ENCODE peak calls at places on chromosomes 3 and 15, in eight cellular contexts. M, Q, H, N, K, S, D and G are unnamed samples.

GRCh38 chr3:71468311-71469130 is 115.0 kb downstream of the FOXP1 start:
- DNase-seq in M (no peak), Q (no peak), H (no peak), N (no peak), K (no peak), S (no peak), D (no peak), G (no peak)

GRCh38 chr15:74867562-74868458 is 5.4 kb downstream of the SCAMP2 start:
- DNase-seq in M (no peak), Q (no peak), H (no peak), N (no peak), K (no peak), S (no peak), D (no peak), G (no peak)

GRCh38 chr3:107870096-107870495 is 220.7 kb downstream of the CD47 start:
- DNase-seq in M (no peak), Q (no peak), H (no peak), N (no peak), K (no peak), S (no peak), D (no peak), G (no peak)

GRCh38 chr3:45939341-45939771 is 3.9 kb upstream of the CXCR6 start:
- DNase-seq in M (no peak), Q (no peak), H (no peak), N (no peak), K (no peak), S (peak; percentile 3), D (peak; percentile 79), G (no peak)

GRCh38 chr3:69200384-69201068 is 78.1 kb upstream of the LMOD3 start:
- DNase-seq in M (peak; percentile 21), Q (peak; percentile 78), H (peak; percentile 86), N (no peak), K (peak; percentile 58), S (peak; percentile 59), D (no peak), G (no peak)

GRCh38 chr3:14317057-14317553 is 85.3 kb upstream of the SLC6A6 start:
- DNase-seq in M (no peak), Q (no peak), H (no peak), N (no peak), K (no peak), S (peak; percentile 11), D (no peak), G (no peak)

GRCh38 chr3:49674491-49674983 is 386 bp downstream of the APEH start:
- DNase-seq in M (no peak), Q (no peak), H (peak; percentile 64), N (peak; percentile 23), K (no peak), S (no peak), D (peak; percentile 35), G (no peak)

GRCh38 chr3:10901293-10902010 is 85.4 kb downstream of the SLC6A11 start:
- DNase-seq in M (no peak), Q (no peak), H (no peak), N (no peak), K (no peak), S (no peak), D (no peak), G (no peak)

GRCh38 chr3:129449279-129450115 is 9.5 kb downstream of the IFT122 start:
- DNase-seq in M (no peak), Q (no peak), H (no peak), N (no peak), K (no peak), S (peak; percentile 30), D (no peak), G (no peak)

GRCh38 chr15:98583758-98584157 is 64.6 kb upstream of the IGF1R start:
- DNase-seq in M (no peak), Q (no peak), H (no peak), N (no peak), K (no peak), S (no peak), D (no peak), G (no peak)

GRCh38 chr15:99016680-99017321 is 9.2 kb upstream of the PGPEP1L start:
- DNase-seq in M (no peak), Q (peak; percentile 81), H (no peak), N (no peak), K (no peak), S (peak; percentile 63), D (no peak), G (no peak)

GRCh38 chr15:64864080-64864479 is 22.4 kb downstream of the PLEKHO2 start:
- DNase-seq in M (no peak), Q (no peak), H (no peak), N (no peak), K (no peak), S (no peak), D (no peak), G (no peak)

GRCh38 chr15:57931570-57931969 is 133.9 kb downstream of the ALDH1A2 start:
- DNase-seq in M (no peak), Q (no peak), H (no peak), N (no peak), K (no peak), S (no peak), D (no peak), G (no peak)
- TF ChIP-seq CTCF in M (no peak), Q (no peak), H (no peak), N (no peak), K (no peak), S (no peak), D (no peak), G (no peak)

GRCh38 chr15:36877796-36878744 is 222.3 kb downstream of the MEIS2 start:
- DNase-seq in M (no peak), Q (no peak), H (no peak), N (no peak), K (no peak), S (no peak), D (no peak), G (no peak)
- H3K4me3 ChIP-seq in M (no peak overlapping the region), Q (no peak overlapping the region), H (no peak overlapping the region), N (no peak overlapping the region), K (peak overlapping the region; percentile 31), S (no peak overlapping the region), D (no peak overlapping the region), G (no peak overlapping the region)

DNA sequence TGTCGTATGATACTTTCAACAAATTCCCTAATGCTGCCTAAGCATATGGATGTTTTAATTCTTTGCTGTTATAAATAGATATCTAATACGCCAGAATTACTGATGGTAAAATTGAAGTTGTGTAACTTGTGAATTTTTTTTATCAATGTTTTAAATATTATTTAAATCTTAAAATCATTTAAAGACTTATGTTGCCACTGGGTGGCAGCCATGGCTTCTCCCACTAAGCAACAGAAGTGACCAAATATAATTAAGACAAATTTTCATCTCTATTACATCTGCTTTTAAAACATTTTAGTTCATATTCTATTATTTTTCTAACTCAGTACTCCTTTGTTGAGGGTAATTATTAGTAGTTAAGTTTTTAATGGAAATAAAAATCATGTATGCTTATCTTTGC is 8.1 kb upstream of the IL20RB start:
- DNase-seq in M (no peak), Q (peak; percentile 36), H (no peak), N (no peak), K (no peak), S (no peak), D (no peak), G (no peak)
- TF ChIP-seq CTCF in M (no peak), Q (peak; percentile 31), H (no peak), N (no peak), K (peak; percentile 43), S (no peak), D (no peak), G (peak; percentile 43)

GRCh38 chr3:179943097-179943880 is 93.4 kb downstream of the PEX5L start:
- DNase-seq in M (no peak), Q (no peak), H (no peak), N (no peak), K (no peak), S (no peak), D (peak; percentile 19), G (no peak)

GRCh38 chr3:179945569-179945968 is 91.2 kb downstream of the PEX5L start:
- DNase-seq in M (no peak), Q (no peak), H (no peak), N (no peak), K (no peak), S (no peak), D (no peak), G (no peak)

GRCh38 chr3:179942560-179943075 is 94.1 kb downstream of the PEX5L start:
- DNase-seq in M (no peak), Q (no peak), H (no peak), N (no peak), K (no peak), S (no peak), D (no peak), G (no peak)
- H3K4me3 ChIP-seq in M (no peak overlapping the region), Q (peak overlapping the region; percentile 32), H (no peak overlapping the region), N (no peak overlapping the region), K (peak overlapping the region; percentile 49), S (peak overlapping the region; percentile 51), D (no peak overlapping the region), G (peak overlapping the region; percentile 50)

DNA sequence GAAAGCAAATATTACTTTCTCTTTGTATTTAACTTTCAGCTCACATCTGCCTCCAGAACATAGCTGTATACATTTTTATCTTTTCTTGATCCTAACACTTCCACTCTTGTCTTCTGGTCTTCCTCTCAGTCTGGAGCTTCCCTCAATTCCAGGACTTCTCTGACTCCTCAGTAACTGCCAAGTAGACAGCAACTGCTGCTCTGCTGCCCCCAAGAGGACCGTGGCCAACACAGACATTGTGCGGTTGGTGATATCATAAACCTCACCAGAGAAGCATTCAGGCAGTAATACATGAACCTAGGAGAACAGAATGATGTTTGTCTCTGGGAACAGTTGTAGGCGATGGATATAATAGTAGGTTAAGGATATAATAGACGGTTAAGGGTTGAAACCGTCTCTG is 45.2 kb upstream of the FGF12 start:
- DNase-seq in M (no peak), Q (peak; percentile 37), H (peak; percentile 69), N (no peak), K (peak; percentile 54), S (peak; percentile 22), D (peak; percentile 47), G (no peak)
- TF ChIP-seq CTCF in M (no peak), Q (peak; percentile 43), H (peak; percentile 66), N (no peak), K (peak; percentile 74), S (peak; percentile 24), D (peak; percentile 61), G (peak; percentile 69)